ENCODE peak calls at places on chromosomes 7 and 10, in four cellular contexts. One of them, this sample, is unnamed.

GRCh38 chr10:118470470-118470869 is 125.0 kb downstream of the PRLHR start:
- DNase-seq in posterior vena cava: no peak
- DNase-seq in amniotic epithelial cell: no peak
- DNase-seq in LNCaP clone FGC: no peak
- DNase-seq in this sample: no peak

GRCh38 chr10:32985781-32986350 is 27.8 kb upstream of the ITGB1 start:
- DNase-seq in posterior vena cava: no peak
- DNase-seq in amniotic epithelial cell: peak
- DNase-seq in LNCaP clone FGC: no peak
- DNase-seq in this sample: peak

GRCh38 chr10:1154531-1154930 is 98.3 kb downstream of the WDR37 start:
- DNase-seq in posterior vena cava: peak
- DNase-seq in amniotic epithelial cell: no peak
- DNase-seq in LNCaP clone FGC: no peak
- DNase-seq in this sample: no peak

GRCh38 chr7:16670021-16670420 is 24.0 kb downstream of the BZW2 start:
- DNase-seq in posterior vena cava: no peak
- DNase-seq in amniotic epithelial cell: peak
- DNase-seq in LNCaP clone FGC: no peak
- DNase-seq in this sample: peak

GRCh38 chr7:114481995-114482394 is 67.4 kb downstream of the FOXP2 start:
- DNase-seq in posterior vena cava: no peak
- DNase-seq in amniotic epithelial cell: peak
- DNase-seq in LNCaP clone FGC: no peak
- DNase-seq in this sample: peak

GRCh38 chr7:98254951-98255610 is 3.0 kb upstream of the TECPR1 start:
- DNase-seq in posterior vena cava: no peak
- DNase-seq in amniotic epithelial cell: no peak
- DNase-seq in LNCaP clone FGC: no peak
- DNase-seq in this sample: peak

GRCh38 chr10:97048649-97049427 is 136.9 kb downstream of the SLIT1 start:
- DNase-seq in posterior vena cava: peak
- DNase-seq in amniotic epithelial cell: no peak
- DNase-seq in LNCaP clone FGC: no peak
- DNase-seq in this sample: no peak

GRCh38 chr10:124307531-124308350 is 111.0 kb downstream of the OAT start:
- DNase-seq in posterior vena cava: peak
- DNase-seq in amniotic epithelial cell: no peak
- DNase-seq in LNCaP clone FGC: no peak
- DNase-seq in this sample: no peak

GRCh38 chr10:102229810-102230263 is 3.7 kb downstream of the ELOVL3 start:
- DNase-seq in posterior vena cava: peak
- DNase-seq in amniotic epithelial cell: peak
- DNase-seq in LNCaP clone FGC: no peak
- DNase-seq in this sample: peak

GRCh38 chr7:101792051-101792651 is 25.3 kb upstream of the CUX1 start:
- DNase-seq in posterior vena cava: peak
- DNase-seq in amniotic epithelial cell: peak
- DNase-seq in LNCaP clone FGC: no peak
- DNase-seq in this sample: peak

GRCh38 chr7:40711706-40712105 is 576.9 kb downstream of the SUGCT start:
- DNase-seq in posterior vena cava: no peak
- DNase-seq in amniotic epithelial cell: no peak
- DNase-seq in LNCaP clone FGC: no peak
- DNase-seq in this sample: no peak

GRCh38 chr10:118259288-118259906 is 82.7 kb downstream of the FAM204A start:
- DNase-seq in posterior vena cava: no peak
- DNase-seq in amniotic epithelial cell: peak
- DNase-seq in LNCaP clone FGC: no peak
- DNase-seq in this sample: peak

GRCh38 chr10:125881192-125881591 is at the start of gene DHX32:
- DNase-seq in posterior vena cava: no peak
- DNase-seq in amniotic epithelial cell: no peak
- DNase-seq in LNCaP clone FGC: no peak
- DNase-seq in this sample: no peak

GRCh38 chr10:14749051-14749809 is 25.5 kb downstream of the FAM107B start:
- DNase-seq in posterior vena cava: no peak
- DNase-seq in amniotic epithelial cell: no peak
- DNase-seq in LNCaP clone FGC: no peak
- DNase-seq in this sample: no peak

GRCh38 chr7:1144269-1144771 is 15.7 kb downstream of the ZFAND2A start:
- DNase-seq in posterior vena cava: peak
- DNase-seq in amniotic epithelial cell: no peak
- DNase-seq in LNCaP clone FGC: peak
- DNase-seq in this sample: peak

GRCh38 chr7:4286281-4286680 is 395.8 kb upstream of the FOXK1 start:
- DNase-seq in posterior vena cava: no peak
- DNase-seq in amniotic epithelial cell: no peak
- DNase-seq in LNCaP clone FGC: no peak
- DNase-seq in this sample: no peak

GRCh38 chr10:6530966-6531365 is 49.1 kb downstream of the PRKCQ start:
- DNase-seq in posterior vena cava: no peak
- DNase-seq in amniotic epithelial cell: no peak
- DNase-seq in LNCaP clone FGC: no peak
- DNase-seq in this sample: no peak

GRCh38 chr7:82631998-82632397 is 188.4 kb upstream of the CACNA2D1 start:
- DNase-seq in posterior vena cava: no peak
- DNase-seq in amniotic epithelial cell: peak
- DNase-seq in LNCaP clone FGC: no peak
- DNase-seq in this sample: peak

GRCh38 chr7:104943502-104944343 is 70.3 kb upstream of the KMT2E start:
- DNase-seq in posterior vena cava: no peak
- DNase-seq in amniotic epithelial cell: peak
- DNase-seq in LNCaP clone FGC: no peak
- DNase-seq in this sample: peak

GRCh38 chr7:56026538-56026937 is 24.7 kb downstream of the PSPH start:
- DNase-seq in posterior vena cava: no peak
- DNase-seq in amniotic epithelial cell: peak
- DNase-seq in LNCaP clone FGC: no peak
- DNase-seq in this sample: no peak

This sample was measured in choroid plexus epithelial cell.